ENCODE peak calls at places on chromosomes 1 and 21, in six cellular contexts. I, A, G, M, J and X are unnamed samples.

GRCh38 chr1:9426291-9426711 is 113.0 kb upstream of the SLC25A33 start:
- DNase-seq in I (no peak), A (peak), G (no peak), M (no peak), J (no peak), X (no peak)

GRCh38 chr1:153434746-153435455 is 18.6 kb downstream of the S100A7A start:
- DNase-seq in I (no peak), A (no peak), G (no peak), M (peak), J (no peak), X (no peak)

GRCh38 chr1:36482724-36483388 is at the start of gene CSF3R:
- DNase-seq in I (no peak), A (no peak), G (no peak), M (no peak), J (no peak), X (no peak)

GRCh38 chr1:48495166-48495565 is 23.2 kb upstream of the SPATA6 start:
- DNase-seq in I (no peak), A (no peak), G (no peak), M (no peak), J (no peak), X (no peak)

GRCh38 chr1:44832068-44832700 is 10.9 kb downstream of the PTCH2 start:
- DNase-seq in I (no peak), A (no peak), G (no peak), M (peak), J (no peak), X (no peak)

GRCh38 chr1:216898801-216899200 is 175.6 kb upstream of the ESRRG start:
- DNase-seq in I (no peak), A (no peak), G (no peak), M (no peak), J (no peak), X (no peak)

GRCh38 chr1:153505576-153505975 is 30.2 kb downstream of the S100A6 start:
- DNase-seq in I (no peak), A (no peak), G (no peak), M (no peak), J (no peak), X (no peak)

GRCh38 chr1:1670866-1671265 is 12.1 kb upstream of the CDK11B start:
- DNase-seq in I (no peak), A (no peak), G (no peak), M (no peak), J (no peak), X (no peak)

GRCh38 chr1:236110137-236110536 is 32.2 kb upstream of the GPR137B start:
- DNase-seq in I (no peak), A (no peak), G (no peak), M (no peak), J (no peak), X (no peak)

GRCh38 chr1:29519108-29519507 is 282.8 kb downstream of the PTPRU start:
- DNase-seq in I (no peak), A (no peak), G (no peak), M (no peak), J (no peak), X (no peak)

GRCh38 chr1:15427280-15427666 is 11.0 kb upstream of the CTRC start:
- DNase-seq in I (no peak), A (no peak), G (no peak), M (no peak), J (no peak), X (no peak)

GRCh38 chr1:70874826-70875225 is 172.8 kb downstream of the PTGER3 start:
- DNase-seq in I (no peak), A (no peak), G (no peak), M (no peak), J (no peak), X (no peak)

GRCh38 chr1:152107984-152108898 is 7.0 kb downstream of the TCHH start:
- DNase-seq in I (peak), A (no peak), G (no peak), M (no peak), J (no peak), X (peak)

GRCh38 chr1:89605692-89606091 is 27.2 kb upstream of the LRRC8C start:
- DNase-seq in I (peak), A (no peak), G (no peak), M (no peak), J (peak), X (peak)

GRCh38 chr1:8604041-8604942 is 213.1 kb downstream of the RERE start:
- DNase-seq in I (no peak), A (peak), G (no peak), M (no peak), J (no peak), X (no peak)

GRCh38 chr21:27269646-27270045 is 302.8 kb upstream of the ADAMTS5 start:
- DNase-seq in I (peak), A (no peak), G (no peak), M (no peak), J (no peak), X (no peak)

GRCh38 chr1:37755290-37755689 is 9.6 kb downstream of the EPHA10 start:
- DNase-seq in I (no peak), A (no peak), G (no peak), M (no peak), J (no peak), X (peak)

GRCh38 chr1:63968663-63969460 is 195.0 kb downstream of the ROR1 start:
- DNase-seq in I (no peak), A (no peak), G (no peak), M (no peak), J (no peak), X (no peak)
- H3K27ac ChIP-seq in I (no peak), A (no peak), G (no peak), M (no peak), J (no peak), X (no peak)

DNA sequence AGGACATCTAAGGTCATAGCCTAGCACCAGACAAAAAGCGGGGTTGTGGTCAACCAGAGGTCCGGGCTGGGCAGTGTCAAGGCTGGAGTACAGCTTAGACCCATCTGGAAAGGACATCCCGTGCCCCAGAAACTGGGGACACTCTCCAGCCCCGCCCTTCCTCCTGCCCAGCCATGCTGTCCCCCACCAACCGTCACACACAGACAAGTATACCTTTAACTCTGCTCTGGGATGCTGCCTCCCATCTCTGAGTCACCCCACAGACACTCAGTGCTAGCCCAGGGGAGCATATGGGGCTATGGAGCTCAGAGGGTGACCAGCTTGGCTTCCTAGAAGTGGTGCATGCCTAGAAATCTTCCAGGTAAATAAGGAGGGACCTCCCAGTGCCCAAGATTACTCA is 8.8 kb downstream of the TIE1 start:
- DNase-seq in I (no peak), A (no peak), G (no peak), M (no peak), J (no peak), X (no peak)
- TF ChIP-seq EZH2 in I (no peak), A (no peak), G (no peak), M (no peak), J (no peak), X (no peak)

DNA sequence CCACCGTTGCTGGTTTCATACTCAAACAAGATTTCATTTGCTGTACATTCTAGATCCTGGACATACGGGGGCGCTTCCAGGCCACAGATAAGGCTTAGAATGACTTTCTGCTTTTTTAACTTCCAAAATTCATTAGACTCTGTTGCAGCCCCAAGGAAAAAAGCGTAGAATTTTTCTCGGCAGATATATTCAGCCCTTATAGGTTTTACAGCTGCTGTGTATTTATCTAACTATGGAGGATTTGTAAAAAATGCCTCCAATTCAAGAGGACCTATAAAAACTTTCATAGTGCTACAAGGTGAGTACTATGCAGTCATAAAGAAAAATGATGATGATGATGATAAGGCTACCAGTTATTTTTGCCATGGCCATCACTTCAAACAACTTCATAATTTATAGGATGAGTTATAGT is 51.6 kb downstream of the SLC30A10 start:
- DNase-seq in I (no peak), A (no peak), G (no peak), M (peak), J (peak), X (peak)
- TF ChIP-seq POLR2A in I (no peak), A (no peak), G (no peak), M (no peak), J (no peak), X (no peak)

GRCh38 chr1:67300561-67300960 is 7.1 kb upstream of the IL12RB2 start:
- DNase-seq in I (no peak), A (no peak), G (no peak), M (no peak), J (no peak), X (no peak)
- H3K27ac ChIP-seq in I (no peak), A (no peak), G (no peak), M (no peak), J (no peak), X (no peak)

GRCh38 chr1:92484472-92485373 is 2.0 kb downstream of the GFI1 start:
- DNase-seq in I (peak), A (no peak), G (no peak), M (no peak), J (no peak), X (no peak)
- TF ChIP-seq EZH2 in I (peak), A (no peak), G (peak), M (no peak), J (no peak), X (no peak)

GRCh38 chr21:45363921-45364463 is 41.0 kb upstream of the COL18A1 start:
- DNase-seq in I (peak), A (peak), G (no peak), M (peak), J (peak), X (peak)
- TF ChIP-seq POLR2A in I (peak), A (no peak), G (no peak), M (no peak), J (no peak), X (no peak)

GRCh38 chr1:6491076-6491449 is 404 bp downstream of the PLEKHG5 start:
- DNase-seq in I (no peak), A (no peak), G (no peak), M (no peak), J (no peak), X (no peak)
- H3K27ac ChIP-seq in I (peak), A (peak), G (no peak), M (no peak), J (peak), X (peak)